ENCODE peak calls at places on chromosomes 5 and 9, in seven cellular contexts. B, X, R, J, F, P and Y are unnamed samples.

GRCh38 chr5:15203376-15203775 is 296.6 kb upstream of the FBXL7 start:
- DNase-seq in R (no peak), B (no peak), P (no peak), X (no peak), F (no peak), J (no peak), Y (peak; percentile 27)

GRCh38 chr5:111776903-111777302 is 19.9 kb upstream of the NREP start:
- DNase-seq in B (no peak), X (no peak), J (no peak), R (no peak), P (no peak), F (no peak), Y (no peak)

GRCh38 chr5:160359816-160360215 is 10.6 kb downstream of the C1QTNF2 start:
- DNase-seq in R (no peak), B (no peak), J (no peak), P (no peak), F (no peak), X (no peak), Y (no peak)

GRCh38 chr9:969693-970309 is 6.7 kb upstream of the DMRT3 start:
- DNase-seq in J (no peak), B (no peak), R (no peak), P (no peak), X (no peak), F (no peak), Y (no peak)

GRCh38 chr9:28051559-28051958 is 478.3 kb upstream of the C9orf72 start:
- DNase-seq in B (no peak), P (no peak), F (no peak), R (no peak), J (no peak), X (no peak), Y (no peak)

GRCh38 chr9:72326643-72327042 is 38.4 kb downstream of the ZFAND5 start:
- DNase-seq in B (no peak), P (no peak), F (no peak), R (no peak), J (no peak), X (no peak), Y (no peak)

GRCh38 chr5:141841781-141842180 is 36.4 kb downstream of the PCDH1 start:
- DNase-seq in X (no peak), B (no peak), R (no peak), J (no peak), P (no peak), F (no peak), Y (no peak)

GRCh38 chr9:137670391-137671195 is 51.8 kb downstream of the EHMT1 start:
- DNase-seq in J (no peak), F (no peak), R (no peak), X (no peak), P (no peak), B (no peak), Y (no peak)

GRCh38 chr5:98349990-98350365 is 423.5 kb upstream of the RGMB start:
- DNase-seq in B (no peak), P (no peak), R (no peak), X (no peak), F (no peak), J (no peak), Y (no peak)

GRCh38 chr9:134225186-134225585 is 60.8 kb upstream of the RNU6ATAC start:
- DNase-seq in J (no peak), R (no peak), B (no peak), F (no peak), P (no peak), X (no peak), Y (no peak)

GRCh38 chr5:142743677-142744441 is 26.3 kb upstream of the ARHGAP26 start:
- DNase-seq in F (no peak), X (no peak), B (no peak), J (no peak), R (no peak), P (no peak), Y (no peak)